ENCODE peak calls at places on chromosomes 12 and 14, in eight cellular contexts. F, Q, U, J, Y, O, C and V are unnamed samples.

GRCh38 chr14:74919421-74920165 is 3.5 kb downstream of the RPS6KL1 start:
- DNase-seq in Y (peak), O (no peak), Q (no peak), C (no peak), J (no peak), F (no peak), U (peak), V (no peak)

GRCh38 chr12:68501226-68501625 is 109.5 kb upstream of the RAP1B start:
- DNase-seq in Q (no peak), O (no peak), Y (no peak), U (no peak), C (no peak), F (no peak), J (no peak), V (no peak)

GRCh38 chr12:52082026-52082667 is 2.6 kb downstream of the SMIM41 start:
- DNase-seq in C (peak), Y (peak), J (no peak), Q (no peak), O (no peak), U (no peak), F (no peak), V (no peak)

GRCh38 chr12:114916124-114916523 is 232.1 kb upstream of the TBX3 start:
- DNase-seq in U (peak), O (no peak), Y (peak), Q (no peak), C (no peak), F (no peak), J (no peak), V (peak)

GRCh38 chr12:4148418-4149056 is 125.0 kb upstream of the CCND2 start:
- DNase-seq in Q (no peak), J (no peak), F (no peak), U (no peak), O (peak), C (peak), Y (no peak), V (no peak)

GRCh38 chr14:36507847-36508417 is 12.1 kb downstream of the NKX2-1 start:
- DNase-seq in U (no peak), J (no peak), O (no peak), Y (no peak), F (no peak), C (no peak), Q (no peak), V (no peak)

GRCh38 chr14:100787659-100788058 is 38.3 kb upstream of the MEG3 start:
- DNase-seq in J (no peak), C (no peak), F (no peak), O (no peak), Y (no peak), Q (no peak), U (no peak), V (no peak)

GRCh38 chr14:100059433-100059781 is 5.8 kb upstream of the EVL start:
- DNase-seq in Q (no peak), U (no peak), F (no peak), Y (no peak), C (no peak), O (no peak), J (no peak), V (no peak)

GRCh38 chr14:90778468-90779255 is 37.6 kb downstream of the TTC7B start:
- DNase-seq in J (no peak), F (no peak), U (no peak), C (no peak), Q (no peak), O (no peak), Y (no peak), V (no peak)

GRCh38 chr12:81078469-81079196 is 754 bp downstream of the ACSS3 start:
- DNase-seq in O (no peak), Q (peak), Y (peak), F (no peak), U (peak), J (no peak), C (no peak), V (peak)

GRCh38 chr14:55580401-55581010 is 499 bp downstream of the KTN1 start:
- DNase-seq in Q (peak), J (peak), C (peak), Y (peak), U (no peak), F (no peak), O (peak), V (peak)

GRCh38 chr12:132275110-132275531 is 54.3 kb downstream of the GALNT9 start:
- DNase-seq in Q (peak), U (peak), J (no peak), O (no peak), Y (peak), C (peak), F (no peak), V (peak)

GRCh38 chr14:100530270-100531072 is 56.7 kb downstream of the BEGAIN start:
- DNase-seq in C (no peak), Q (no peak), O (no peak), J (no peak), Y (no peak), U (no peak), F (no peak), V (no peak)

GRCh38 chr12:109736552-109737108 is 23.0 kb downstream of the FAM222A start:
- DNase-seq in U (peak), F (no peak), J (no peak), Y (peak), Q (peak), C (peak), O (no peak), V (peak)

GRCh38 chr12:12726543-12727093 is 9.4 kb downstream of the CDKN1B start:
- DNase-seq in F (no peak), O (no peak), J (no peak), C (no peak), U (peak), Y (peak), Q (no peak), V (peak)